ENCODE peak calls at places on chromosomes 3 and 15, in six cellular contexts. L, Z, R, J, Q and H are unnamed samples. For H3K4me1, the result is how much of the 10 kb centered on the place peaks cover.

GRCh38 chr3:119841808-119842471 is 60.0 kb downstream of the NR1I2 start:
- DNase-seq in J (no peak), L (no peak), R (no peak), Z (no peak), Q (no peak), H (no peak)

GRCh38 chr15:56718560-56718959 is 14.7 kb downstream of the ZNF280D start:
- DNase-seq in J (no peak), L (no peak), R (no peak), Q (no peak), Z (no peak), H (no peak)

GRCh38 chr15:45790325-45790943 is 155.6 kb downstream of the SQOR start:
- DNase-seq in J (peak), L (peak), Z (peak), Q (peak), R (peak), H (no peak)

GRCh38 chr3:161372321-161373260 is 1.3 kb upstream of the SPTSSB start:
- DNase-seq in Q (peak), R (no peak), Z (peak), L (no peak), J (peak), H (no peak)

GRCh38 chr3:53169045-53169831 is 8.2 kb downstream of the PRKCD start:
- DNase-seq in Z (no peak), Q (no peak), L (no peak), J (no peak), R (no peak), H (no peak)

GRCh38 chr3:127535106-127535785 is 55.3 kb downstream of the TPRA1 start:
- DNase-seq in Q (no peak), J (no peak), R (no peak), Z (no peak), L (no peak), H (no peak)

GRCh38 chr3:2156244-2156847 is 57.7 kb downstream of the CNTN4 start:
- DNase-seq in L (peak), Z (no peak), J (peak), R (no peak), Q (no peak), H (no peak)

GRCh38 chr3:139935071-139935865 is at the start of gene CLSTN2:
- DNase-seq in Z (peak), L (peak), R (peak), Q (peak), J (peak), H (peak)

GRCh38 chr3:70747847-70748246 is 435.4 kb upstream of the MDFIC2 start:
- DNase-seq in Z (no peak), J (no peak), R (no peak), L (no peak), Q (no peak), H (no peak)

GRCh38 chr3:55899887-55900286 is 412.8 kb upstream of the WNT5A start:
- DNase-seq in L (peak), Z (no peak), J (peak), R (no peak), Q (no peak), H (no peak)

GRCh38 chr3:101884776-101885175 is 35.5 kb downstream of the NFKBIZ start:
- DNase-seq in R (no peak), Q (no peak), Z (no peak), L (no peak), J (no peak), H (no peak)

GRCh38 chr3:16801698-16802097 is 83.1 kb upstream of the PLCL2 start:
- DNase-seq in Z (peak), R (no peak), J (no peak), L (no peak), Q (no peak), H (no peak)

GRCh38 chr15:45157974-45158373 is 28.2 kb downstream of the DUOX1 start:
- DNase-seq in R (no peak), Q (peak), L (no peak), Z (no peak), J (no peak), H (no peak)

GRCh38 chr3:20930034-20930433 is 744.0 kb upstream of the SGO1 start:
- DNase-seq in L (peak), Q (peak), J (peak), R (no peak), Z (no peak), H (no peak)

GRCh38 chr15:62503451-62503850 is 338.4 kb upstream of the C2CD4B start:
- DNase-seq in R (peak), Z (no peak), Q (no peak), J (no peak), L (no peak), H (peak)

GRCh38 chr3:30493912-30494311 is 112.5 kb upstream of the TGFBR2 start:
- DNase-seq in Q (peak), Z (no peak), R (no peak), L (no peak), J (no peak), H (no peak)

GRCh38 chr15:101043911-101044624 is 124.9 kb downstream of the LRRK1 start:
- DNase-seq in Z (no peak), L (no peak), R (peak), Q (no peak), J (no peak), H (peak)

GRCh38 chr3:158732856-158733200 is 571 bp upstream of the RARRES1 start:
- DNase-seq in J (no peak), L (no peak), Q (no peak), Z (no peak), R (no peak), H (no peak)

GRCh38 chr3:23094890-23095462 is 108.2 kb upstream of the UBE2E2 start:
- DNase-seq in R (no peak), J (no peak), L (no peak), Q (peak), Z (no peak), H (no peak)

GRCh38 chr3:190307164-190307545 is 15.1 kb downstream of the CLDN1 start:
- DNase-seq in Z (no peak), Q (no peak), J (no peak), L (no peak), R (no peak), H (no peak)

GRCh38 chr3:190306513-190307163 is 15.6 kb downstream of the CLDN1 start:
- DNase-seq in Z (peak), R (no peak), J (no peak), L (no peak), Q (peak), H (no peak)

GRCh38 chr3:190308154-190308553 is 14.1 kb downstream of the CLDN1 start:
- DNase-seq in L (no peak), Z (no peak), R (no peak), Q (no peak), J (no peak), H (no peak)

GRCh38 chr3:190306026-190306425 is 16.2 kb downstream of the CLDN1 start:
- DNase-seq in Z (no peak), R (no peak), L (no peak), Q (no peak), J (no peak), H (no peak)

GRCh38 chr3:190309414-190309813 is 12.8 kb downstream of the CLDN1 start:
- DNase-seq in Z (no peak), Q (no peak), J (no peak), L (no peak), R (no peak), H (no peak)
- H3K4me1 ChIP-seq in Z (under half), Q (under half), J (under half), L (under half), R (under half), H (under half)

GRCh38 chr3:112651076-112651475 is 10.1 kb upstream of the CCDC80 start:
- DNase-seq in Z (no peak), L (no peak), J (no peak), R (no peak), Q (no peak), H (no peak)

GRCh38 chr3:112650472-112650871 is 9.5 kb upstream of the CCDC80 start:
- DNase-seq in R (no peak), J (no peak), Q (no peak), L (no peak), Z (no peak), H (no peak)

GRCh38 chr3:112653209-112653871 is 12.4 kb upstream of the CCDC80 start:
- DNase-seq in J (no peak), Z (no peak), Q (peak), R (peak), L (no peak), H (no peak)

GRCh38 chr3:112649478-112649735 is 8.5 kb upstream of the CCDC80 start:
- DNase-seq in R (no peak), J (no peak), Q (no peak), Z (no peak), L (no peak), H (no peak)

DNA sequence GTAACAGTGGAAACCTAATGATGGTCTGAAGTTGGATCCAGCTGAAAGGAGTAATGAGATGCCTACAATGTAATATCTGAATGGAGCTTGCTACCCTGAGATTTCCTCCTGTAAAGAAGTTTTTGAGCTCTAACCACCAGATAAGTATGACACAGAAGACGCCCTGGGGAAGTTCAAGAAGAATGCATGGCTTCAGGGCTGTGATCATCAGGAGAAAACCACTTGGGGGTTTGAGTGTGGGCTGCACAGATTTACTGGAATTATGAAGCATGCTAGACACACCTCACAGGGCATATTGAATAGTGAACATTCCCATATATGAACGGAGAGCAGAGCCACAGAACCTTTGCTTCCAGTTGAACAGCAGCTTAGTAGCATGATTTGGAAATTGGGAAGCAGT is 10.6 kb upstream of the CCDC80 start:
- DNase-seq in Z (no peak), Q (no peak), J (no peak), R (no peak), L (no peak), H (no peak)
- H3K4me1 ChIP-seq in Z (under half), Q (under half), J (under half), R (under half), L (under half), H (under half)

GRCh38 chr3:72651498-72651897 is 196.7 kb downstream of the SHQ1 start:
- DNase-seq in L (no peak), Z (no peak), J (no peak), R (no peak), Q (no peak), H (no peak)
- H3K4me1 ChIP-seq in L (under half), Z (under half), J (under half), R (under half), Q (under half), H (under half)

GRCh38 chr15:65919353-65919752 is 50.1 kb downstream of the RAB11A start:
- DNase-seq in J (no peak), L (no peak), Z (no peak), Q (no peak), R (no peak), H (no peak)
- H3K4me1 ChIP-seq in J (under half), L (under half), Z (under half), Q (under half), R (under half), H (under half)